ENCODE peak calls at places on chromosomes 2 and 18, in seven cellular contexts. E is stimulated activated naive CD4-positive, alpha-beta T cell treated with Interleukin-2 at 50 U/mL for 16 hours; I is HCT116; G is fibroblast of mammary gland; D is endothelial cell; F is GM13976; B is AG10803. A is an unnamed sample.

GRCh38 chr2:33421820-33422219 is 54.6 kb upstream of the RASGRP3 start:
- DNase-seq in E (no peak), I (no peak), G (no peak), D (no peak), F (no peak), B (peak), A (no peak)

GRCh38 chr2:47838249-47838648 is 55.3 kb downstream of the MSH6 start:
- DNase-seq in E (no peak), I (no peak), G (no peak), D (no peak), F (no peak), B (no peak), A (no peak)

GRCh38 chr2:217636578-217637267 is 366.1 kb downstream of the TNS1 start:
- DNase-seq in E (no peak), I (no peak), G (no peak), D (no peak), F (no peak), B (peak), A (no peak)

GRCh38 chr2:171706152-171706803 is 19.0 kb downstream of the DYNC1I2 start:
- DNase-seq in E (no peak), I (no peak), G (peak), D (no peak), F (peak), B (peak), A (no peak)

GRCh38 chr2:173033080-173033479 is 42.6 kb upstream of the MAP3K20 start:
- DNase-seq in E (no peak), I (no peak), G (peak), D (no peak), F (no peak), B (peak), A (no peak)

GRCh38 chr18:78639597-78639950 is 340.0 kb upstream of the SALL3 start:
- DNase-seq in E (no peak), I (no peak), G (no peak), D (no peak), F (no peak), B (no peak), A (no peak)

GRCh38 chr2:924202-924601 is 26.4 kb upstream of the SNTG2 start:
- DNase-seq in E (no peak), I (no peak), G (no peak), D (no peak), F (no peak), B (no peak), A (no peak)

GRCh38 chr2:23497063-23497462 is 112.1 kb downstream of the KLHL29 start:
- DNase-seq in E (no peak), I (no peak), G (peak), D (no peak), F (no peak), B (peak), A (no peak)

GRCh38 chr2:233449071-233449901 is 95.0 kb downstream of the DGKD start:
- DNase-seq in E (no peak), I (no peak), G (peak), D (peak), F (peak), B (peak), A (peak)

GRCh38 chr2:30899655-30900054 is 92.4 kb upstream of the CAPN13 start:
- DNase-seq in E (no peak), I (no peak), G (no peak), D (no peak), F (no peak), B (no peak), A (no peak)

GRCh38 chr18:29154758-29155725 is 978.1 kb upstream of the CDH2 start:
- DNase-seq in E (no peak), I (peak), G (peak), D (no peak), F (no peak), B (peak), A (no peak)

GRCh38 chr2:57314682-57315081 is 731.9 kb upstream of the VRK2 start:
- DNase-seq in E (no peak), I (no peak), G (no peak), D (no peak), F (no peak), B (no peak), A (no peak)

GRCh38 chr2:233217892-233218377 is 33.5 kb upstream of the ATG16L1 start:
- DNase-seq in E (no peak), I (no peak), G (peak), D (no peak), F (no peak), B (no peak), A (no peak)

GRCh38 chr18:79817607-79817998 is 19.9 kb downstream of the KCNG2 start:
- DNase-seq in E (no peak), I (no peak), G (no peak), D (no peak), F (no peak), B (no peak), A (no peak)

GRCh38 chr2:70995227-70995729 is 605 bp upstream of the TEX261 start:
- DNase-seq in E (peak), I (peak), G (peak), D (no peak), F (peak), B (peak), A (peak)

GRCh38 chr2:170856066-170856465 is 39.4 kb downstream of the GAD1 start:
- DNase-seq in E (no peak), I (no peak), G (no peak), D (no peak), F (no peak), B (no peak), A (no peak)

A was measured in iPS-NIHi11.